ENCODE peak calls at places on chromosomes 1 and 21, in six cellular contexts. A, C, X, Q, S and H are unnamed samples.

GRCh38 chr1:190957565-190957964 is 479.9 kb upstream of the BRINP3 start:
- DNase-seq in A (no peak), C (no peak), X (no peak), Q (no peak), S (no peak), H (no peak)

GRCh38 chr21:44871576-44872265 is 1.8 kb downstream of the PTTG1IP start:
- DNase-seq in A (no peak), C (peak), X (no peak), Q (peak), S (peak), H (no peak)

GRCh38 chr1:189682591-189682990 is 795.1 kb downstream of the BRINP3 start:
- DNase-seq in A (no peak), C (no peak), X (no peak), Q (no peak), S (no peak), H (no peak)

GRCh38 chr1:75615664-75616435 is 4.9 kb upstream of the SLC44A5 start:
- DNase-seq in A (peak), C (peak), X (peak), Q (peak), S (peak), H (no peak)

GRCh38 chr21:45634511-45635183 is 8.9 kb upstream of the PCBP3 start:
- DNase-seq in A (no peak), C (no peak), X (no peak), Q (no peak), S (no peak), H (no peak)

GRCh38 chr1:42937141-42937696 is 21.4 kb downstream of the SLC2A1 start:
- DNase-seq in A (no peak), C (no peak), X (no peak), Q (no peak), S (no peak), H (no peak)

GRCh38 chr21:35150562-35151226 is 101.6 kb upstream of the RUNX1 start:
- DNase-seq in A (no peak), C (no peak), X (no peak), Q (no peak), S (no peak), H (no peak)

GRCh38 chr1:82487778-82488177 is 687.0 kb downstream of the ADGRL2 start:
- DNase-seq in A (no peak), C (no peak), X (no peak), Q (no peak), S (no peak), H (no peak)

GRCh38 chr1:87151500-87152421 is 176.9 kb upstream of the LMO4 start:
- DNase-seq in A (no peak), C (peak), X (peak), Q (peak), S (peak), H (no peak)

GRCh38 chr1:156750932-156751723 is at the start of gene HDGF:
- DNase-seq in A (peak), C (peak), X (peak), Q (no peak), S (peak), H (no peak)

GRCh38 chr1:156900019-156900718 is 6.7 kb downstream of the PEAR1 start:
- DNase-seq in A (no peak), C (no peak), X (no peak), Q (no peak), S (no peak), H (no peak)

GRCh38 chr1:198201956-198202784 is 45.4 kb downstream of the NEK7 start:
- DNase-seq in A (no peak), C (no peak), X (no peak), Q (no peak), S (no peak), H (no peak)

GRCh38 chr1:183454377-183454776 is 17.9 kb upstream of the SMG7 start:
- DNase-seq in A (no peak), C (no peak), X (no peak), Q (no peak), S (no peak), H (no peak)

GRCh38 chr1:200073286-200073637 is 45.8 kb downstream of the NR5A2 start:
- DNase-seq in A (no peak), C (no peak), X (no peak), Q (no peak), S (no peak), H (no peak)

GRCh38 chr1:224958490-224958889 is 29.0 kb downstream of the DNAH14 start:
- DNase-seq in A (no peak), C (no peak), X (no peak), Q (no peak), S (no peak), H (no peak)

GRCh38 chr1:17833661-17834501 is 78.7 kb downstream of the ACTL8 start:
- DNase-seq in A (no peak), C (no peak), X (no peak), Q (no peak), S (no peak), H (no peak)

GRCh38 chr1:39562886-39563285 is 13.7 kb downstream of the PABPC4 start:
- DNase-seq in A (no peak), C (no peak), X (no peak), Q (no peak), S (no peak), H (no peak)

GRCh38 chr1:228141871-228142615 is 2.0 kb downstream of the GUK1 start:
- DNase-seq in A (no peak), C (no peak), X (no peak), Q (no peak), S (no peak), H (no peak)

GRCh38 chr1:232416026-232416568 is 213.8 kb downstream of the SIPA1L2 start:
- DNase-seq in A (no peak), C (no peak), X (no peak), Q (no peak), S (no peak), H (no peak)

GRCh38 chr1:9069324-9070100 is at the start of gene SLC2A5:
- DNase-seq in A (no peak), C (no peak), X (no peak), Q (peak), S (peak), H (no peak)

GRCh38 chr1:229570305-229570704 is 11.8 kb upstream of the ABCB10 start:
- DNase-seq in A (no peak), C (no peak), X (no peak), Q (no peak), S (no peak), H (no peak)

GRCh38 chr1:95012389-95012788 is 60.4 kb downstream of the ALG14 start:
- DNase-seq in A (no peak), C (no peak), X (no peak), Q (no peak), S (no peak), H (no peak)

GRCh38 chr1:23525558-23526174 is 5.4 kb downstream of the E2F2 start:
- DNase-seq in A (no peak), C (no peak), X (no peak), Q (no peak), S (no peak), H (no peak)

GRCh38 chr1:201463071-201463552 is 5.9 kb downstream of the PHLDA3 start:
- DNase-seq in A (no peak), C (no peak), X (no peak), Q (peak), S (peak), H (no peak)

GRCh38 chr21:15986277-15986676 is 256.5 kb downstream of the USP25 start:
- DNase-seq in A (no peak), C (peak), X (no peak), Q (no peak), S (no peak), H (no peak)

GRCh38 chr1:204266504-204267034 is 52.8 kb upstream of the GOLT1A start:
- DNase-seq in A (no peak), C (no peak), X (no peak), Q (no peak), S (no peak), H (no peak)

GRCh38 chr1:36322786-36323635 is 434 bp downstream of the EVA1B start:
- DNase-seq in A (no peak), C (peak), X (peak), Q (no peak), S (peak), H (no peak)

GRCh38 chr1:230684998-230685397 is 28.9 kb downstream of the AGT start:
- DNase-seq in A (no peak), C (no peak), X (no peak), Q (no peak), S (no peak), H (no peak)

GRCh38 chr1:208026880-208027438 is 116.0 kb upstream of the CD34 start:
- DNase-seq in A (no peak), C (no peak), X (no peak), Q (no peak), S (no peak), H (no peak)

GRCh38 chr21:25412090-25412489 is 195.2 kb downstream of the MRPL39 start:
- DNase-seq in A (no peak), C (no peak), X (no peak), Q (no peak), S (no peak), H (no peak)

GRCh38 chr1:55050283-55050682 is 10.9 kb downstream of the PCSK9 start:
- DNase-seq in A (no peak), C (peak), X (no peak), Q (no peak), S (peak), H (no peak)